ENCODE peak calls at places on chromosomes 3 and 15, in six cellular contexts. D is upper lobe of left lung, G is astrocyte of the spinal cord, Y is adipocyte, O is A549, W is lower leg skin. M is an unnamed sample.

GRCh38 chr3:105958237-105959000 is 89.6 kb upstream of the CBLB start:
- DNase-seq in D (no peak), G (no peak), Y (no peak), O (no peak), W (no peak), M (no peak)

GRCh38 chr3:47533481-47533880 is 20.0 kb upstream of the ELP6 start:
- DNase-seq in D (no peak), G (no peak), Y (no peak), O (no peak), W (no peak), M (peak; percentile 20)

GRCh38 chr3:117263735-117264134 is 554.2 kb downstream of the TUSC7 start:
- DNase-seq in D (no peak), G (no peak), Y (no peak), O (no peak), W (no peak), M (no peak)

GRCh38 chr15:92226020-92226612 is 167.6 kb upstream of the ST8SIA2 start:
- DNase-seq in D (no peak), G (no peak), Y (peak; percentile 45), O (no peak), W (no peak), M (peak; percentile 43)

GRCh38 chr15:43187544-43188155 is 2.4 kb downstream of the CCNDBP1 start:
- DNase-seq in D (no peak), G (peak; percentile 58), Y (peak; percentile 81), O (peak; percentile 41), W (no peak), M (peak; percentile 72)

GRCh38 chr3:100561459-100562158 is 47.8 kb upstream of the ADGRG7 start:
- DNase-seq in D (no peak), G (peak; percentile 68), Y (peak; percentile 84), O (no peak), W (no peak), M (peak; percentile 87)

GRCh38 chr3:78569820-78570219 is 1198.0 kb downstream of the ROBO1 start:
- DNase-seq in D (no peak), G (no peak), Y (no peak), O (no peak), W (no peak), M (no peak)

GRCh38 chr15:93048759-93049161 is 40.3 kb downstream of the RGMA start:
- DNase-seq in D (peak; percentile 86), G (peak; percentile 43), Y (no peak), O (no peak), W (no peak), M (peak; percentile 43)

GRCh38 chr3:30146978-30147377 is 459.4 kb upstream of the TGFBR2 start:
- DNase-seq in D (no peak), G (no peak), Y (no peak), O (no peak), W (no peak), M (peak; percentile 16)

GRCh38 chr3:128879991-128880390 is 571 bp downstream of the ACAD9 start:
- DNase-seq in D (no peak), G (peak; percentile 7), Y (no peak), O (peak; percentile 17), W (no peak), M (no peak)

GRCh38 chr3:15292765-15293522 is 39.4 kb downstream of the SH3BP5 start:
- DNase-seq in D (peak; percentile 61), G (peak; percentile 46), Y (no peak), O (no peak), W (no peak), M (no peak)

GRCh38 chr15:55289011-55289572 is 521 bp downstream of the RAB27A start:
- DNase-seq in D (peak; percentile 75), G (peak; percentile 18), Y (peak; percentile 65), O (peak; percentile 35), W (peak; percentile 90), M (peak; percentile 48)

GRCh38 chr3:66028457-66028856 is 10.3 kb downstream of the MAGI1 start:
- DNase-seq in D (no peak), G (no peak), Y (no peak), O (no peak), W (no peak), M (no peak)

GRCh38 chr3:159635047-159635641 is 353.5 kb upstream of the IL12A start:
- DNase-seq in D (no peak), G (peak; percentile 54), Y (peak; percentile 23), O (no peak), W (no peak), M (peak; percentile 21)

GRCh38 chr3:144362126-144362525 is 390.5 kb downstream of the DIPK2A start:
- DNase-seq in D (no peak), G (peak; percentile 6), Y (peak; percentile 63), O (no peak), W (no peak), M (peak; percentile 1)

GRCh38 chr3:108036984-108037741 is 53.7 kb downstream of the CD47 start:
- DNase-seq in D (no peak), G (peak; percentile 9), Y (peak; percentile 41), O (no peak), W (no peak), M (peak; percentile 79)

GRCh38 chr3:172107403-172107802 is 68.0 kb downstream of the FNDC3B start:
- DNase-seq in D (no peak), G (no peak), Y (no peak), O (no peak), W (no peak), M (peak; percentile 42)

GRCh38 chr15:64647367-64647766 is 128.0 kb downstream of the RBPMS2 start:
- DNase-seq in D (no peak), G (no peak), Y (no peak), O (no peak), W (no peak), M (no peak)

GRCh38 chr3:9043063-9043462 is 79.8 kb upstream of the RAD18 start:
- DNase-seq in D (no peak), G (no peak), Y (no peak), O (no peak), W (no peak), M (no peak)

GRCh38 chr15:61196711-61197110 is 32.4 kb downstream of the RORA start:
- DNase-seq in D (no peak), G (no peak), Y (no peak), O (no peak), W (no peak), M (no peak)

GRCh38 chr15:61195116-61196002 is 33.7 kb downstream of the RORA start:
- DNase-seq in D (no peak), G (peak; percentile 48), Y (peak; percentile 41), O (peak; percentile 37), W (peak; percentile 10), M (peak; percentile 45)

GRCh38 chr15:61196156-61196555 is 32.9 kb downstream of the RORA start:
- DNase-seq in D (no peak), G (no peak), Y (no peak), O (no peak), W (no peak), M (no peak)

GRCh38 chr15:61198722-61199121 is 30.4 kb downstream of the RORA start:
- DNase-seq in D (no peak), G (no peak), Y (no peak), O (no peak), W (no peak), M (no peak)

DNA sequence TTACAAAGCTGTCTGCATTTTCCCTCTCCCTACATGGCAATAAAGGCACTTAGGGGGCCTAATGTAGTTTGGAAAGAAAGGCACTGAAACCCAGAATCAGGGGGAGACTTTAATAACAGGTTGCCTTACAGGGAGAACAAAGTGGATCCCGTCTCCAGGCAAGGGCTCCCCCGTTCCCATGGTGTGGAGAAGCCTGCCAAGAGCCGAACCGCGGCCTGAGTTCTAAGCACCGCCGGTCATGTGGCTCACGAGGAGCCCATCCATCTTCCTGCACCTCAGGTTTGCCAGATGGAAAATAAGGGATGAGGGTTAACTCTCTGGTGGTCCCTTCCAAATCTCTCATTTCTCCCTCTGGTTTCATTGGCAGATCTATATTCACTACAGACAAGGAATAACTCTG is 31.9 kb downstream of the RORA start:
- DNase-seq in D (no peak), G (no peak), Y (no peak), O (no peak), W (no peak), M (no peak)
- H3K4me3 ChIP-seq in D (no peak overlapping the region), G (no peak overlapping the region), Y (no peak overlapping the region), O (no peak overlapping the region), W (no peak overlapping the region), M (no peak overlapping the region)

GRCh38 chr15:62047278-62047847 is 12.9 kb downstream of the VPS13C start:
- DNase-seq in D (no peak), G (no peak), Y (no peak), O (no peak), W (no peak), M (no peak)

GRCh38 chr15:62050118-62050517 is 10.1 kb downstream of the VPS13C start:
- DNase-seq in D (no peak), G (no peak), Y (no peak), O (no peak), W (no peak), M (no peak)

GRCh38 chr15:62051166-62051565 is 9.1 kb downstream of the VPS13C start:
- DNase-seq in D (no peak), G (no peak), Y (no peak), O (no peak), W (no peak), M (no peak)

DNA sequence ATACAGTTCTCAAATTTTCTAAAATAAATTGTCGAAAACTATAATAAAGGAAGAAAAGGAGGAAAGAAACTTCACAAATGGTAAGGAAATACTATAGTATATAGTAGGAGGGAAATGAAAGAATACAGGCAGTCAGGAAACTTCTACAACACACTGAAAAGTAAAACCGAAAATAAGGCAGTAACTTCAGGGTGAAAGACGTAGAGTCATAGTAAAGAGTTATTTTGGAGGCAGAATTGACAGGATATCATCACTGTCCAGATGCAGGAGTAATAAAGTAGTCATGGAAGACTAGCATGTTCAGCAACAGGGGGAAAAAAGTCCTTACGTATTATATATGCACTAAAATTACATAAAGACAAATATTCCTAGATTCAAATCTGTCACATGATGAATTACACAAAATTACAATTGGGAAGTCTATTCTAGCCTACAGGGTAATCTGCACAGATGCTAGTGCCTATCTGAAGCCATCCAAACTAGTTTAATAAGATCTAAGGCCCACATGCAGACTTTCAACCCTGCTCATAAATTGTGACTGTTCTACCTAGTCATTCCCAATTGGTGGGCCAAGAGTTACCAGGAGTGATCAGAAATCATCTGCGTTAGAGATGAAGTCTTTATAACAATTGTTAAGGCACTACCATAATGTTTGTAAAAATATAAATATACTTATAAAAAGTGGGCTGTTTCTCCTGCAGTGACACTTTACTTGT is 14.0 kb downstream of the VPS13C start:
- DNase-seq in D (no peak), G (no peak), Y (no peak), O (no peak), W (no peak), M (no peak)
- H3K4me3 ChIP-seq in D (no peak overlapping the region), G (no peak overlapping the region), Y (no peak overlapping the region), O (no peak overlapping the region), W (no peak overlapping the region), M (no peak overlapping the region)

DNA sequence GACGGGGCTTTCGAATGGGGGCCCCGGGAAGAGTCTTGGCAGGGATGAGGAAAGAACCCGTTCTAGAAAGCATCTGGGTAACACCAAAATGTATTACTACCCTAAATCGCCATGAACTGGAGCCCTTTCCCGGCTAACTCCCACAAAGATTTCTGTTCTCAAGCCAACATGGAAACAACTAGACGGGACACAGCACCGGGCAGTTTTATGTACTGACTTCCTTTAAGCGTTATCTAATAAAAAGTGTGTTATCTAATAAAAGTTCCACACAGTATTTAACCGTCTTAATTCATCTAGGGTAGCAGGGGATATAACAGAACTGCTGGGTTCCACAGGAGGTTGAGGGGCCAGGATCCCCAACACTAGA is 308 bp upstream of the C3orf62 start:
- DNase-seq in D (no peak), G (no peak), Y (no peak), O (no peak), W (no peak), M (peak; percentile 22)
- H3K4me3 ChIP-seq in D (peak overlapping the region; percentile 57), G (peak overlapping the region; percentile 44), Y (peak overlapping the region; percentile 73), O (peak overlapping the region; percentile 46), W (peak overlapping the region; percentile 19), M (peak overlapping the region; percentile 63)

GRCh38 chr3:98962951-98963350 is 61.5 kb upstream of the DCBLD2 start:
- DNase-seq in D (no peak), G (no peak), Y (no peak), O (no peak), W (no peak), M (no peak)
- H3K4me3 ChIP-seq in D (no peak overlapping the region), G (no peak overlapping the region), Y (no peak overlapping the region), O (no peak overlapping the region), W (no peak overlapping the region), M (no peak overlapping the region)